ENCODE peak calls at places on chromosome 12, in four cellular contexts. One of them, this sample, is unnamed.

GRCh38 chr12:20444595-20445170 is 76.3 kb downstream of the PDE3A start:
- DNase-seq in MM.1S: no peak
- DNase-seq in endodermal cell: no peak
- DNase-seq in HFF-Myc: no peak
- DNase-seq in this sample: no peak

GRCh38 chr12:78878866-78879265 is 14.3 kb downstream of the SYT1 start:
- DNase-seq in MM.1S: no peak
- DNase-seq in endodermal cell: peak; percentile 41
- DNase-seq in HFF-Myc: no peak
- DNase-seq in this sample: no peak

GRCh38 chr12:50676761-50677160 is 87.1 kb upstream of the ATF1 start:
- DNase-seq in MM.1S: no peak
- DNase-seq in endodermal cell: no peak
- DNase-seq in HFF-Myc: no peak
- DNase-seq in this sample: no peak

GRCh38 chr12:82415402-82415801 is 57.1 kb downstream of the METTL25 start:
- DNase-seq in MM.1S: no peak
- DNase-seq in endodermal cell: no peak
- DNase-seq in HFF-Myc: no peak
- DNase-seq in this sample: peak; percentile 81

GRCh38 chr12:62813031-62813829 is 121.7 kb downstream of the PPM1H start:
- DNase-seq in MM.1S: peak; percentile 65
- DNase-seq in endodermal cell: peak; percentile 86
- DNase-seq in HFF-Myc: peak; percentile 60
- DNase-seq in this sample: no peak

GRCh38 chr12:68944296-68945076 is 11.5 kb upstream of the CPM start:
- DNase-seq in MM.1S: no peak
- DNase-seq in endodermal cell: no peak
- DNase-seq in HFF-Myc: no peak
- DNase-seq in this sample: no peak

GRCh38 chr12:9784326-9784725 is 23.6 kb upstream of the CD69 start:
- DNase-seq in MM.1S: no peak
- DNase-seq in endodermal cell: no peak
- DNase-seq in HFF-Myc: no peak
- DNase-seq in this sample: no peak

GRCh38 chr12:121224591-121224990 is 14.7 kb downstream of the P2RX4 start:
- DNase-seq in MM.1S: no peak
- DNase-seq in endodermal cell: no peak
- DNase-seq in HFF-Myc: no peak
- DNase-seq in this sample: no peak

GRCh38 chr12:10033783-10034381 is 3.4 kb downstream of the CLEC9A start:
- DNase-seq in MM.1S: peak; percentile 51
- DNase-seq in endodermal cell: no peak
- DNase-seq in HFF-Myc: peak; percentile 12
- DNase-seq in this sample: no peak

GRCh38 chr12:111451649-111452129 is 46.0 kb downstream of the SH2B3 start:
- DNase-seq in MM.1S: peak; percentile 33
- DNase-seq in endodermal cell: peak; percentile 44
- DNase-seq in HFF-Myc: no peak
- DNase-seq in this sample: no peak

GRCh38 chr12:15001733-15002471 is 29.1 kb downstream of the PDE6H start:
- DNase-seq in MM.1S: no peak
- DNase-seq in endodermal cell: peak; percentile 85
- DNase-seq in HFF-Myc: no peak
- DNase-seq in this sample: no peak

GRCh38 chr12:129701536-129702165 is 202.2 kb downstream of the TMEM132D start:
- DNase-seq in MM.1S: no peak
- DNase-seq in endodermal cell: no peak
- DNase-seq in HFF-Myc: no peak
- DNase-seq in this sample: no peak

GRCh38 chr12:122836027-122836921 is 1.0 kb downstream of the HIP1R start:
- DNase-seq in MM.1S: peak; percentile 64
- DNase-seq in endodermal cell: peak; percentile 71
- DNase-seq in HFF-Myc: no peak
- DNase-seq in this sample: no peak

GRCh38 chr12:96454396-96454795 is 35.0 kb upstream of the CFAP54 start:
- DNase-seq in MM.1S: no peak
- DNase-seq in endodermal cell: no peak
- DNase-seq in HFF-Myc: no peak
- DNase-seq in this sample: no peak

GRCh38 chr12:57110189-57111045 is 745 bp downstream of the STAT6 start:
- DNase-seq in MM.1S: peak; percentile 47
- DNase-seq in endodermal cell: peak; percentile 97
- DNase-seq in HFF-Myc: no peak
- DNase-seq in this sample: no peak

GRCh38 chr12:79689041-79689476 is 1.7 kb downstream of the PAWR start:
- DNase-seq in MM.1S: no peak
- DNase-seq in endodermal cell: no peak
- DNase-seq in HFF-Myc: no peak
- DNase-seq in this sample: no peak

GRCh38 chr12:111781085-111781658 is 14.4 kb downstream of the ALDH2 start:
- DNase-seq in MM.1S: no peak
- DNase-seq in endodermal cell: no peak
- DNase-seq in HFF-Myc: no peak
- DNase-seq in this sample: no peak

GRCh38 chr12:47755655-47756562 is 2.8 kb downstream of the RAPGEF3 start:
- DNase-seq in MM.1S: peak; percentile 87
- DNase-seq in endodermal cell: no peak
- DNase-seq in HFF-Myc: no peak
- DNase-seq in this sample: no peak

GRCh38 chr12:45388545-45388944 is 172.7 kb downstream of the ANO6 start:
- DNase-seq in MM.1S: no peak
- DNase-seq in endodermal cell: peak; percentile 75
- DNase-seq in HFF-Myc: no peak
- DNase-seq in this sample: peak; percentile 6

GRCh38 chr12:24950231-24950834 is 1.4 kb upstream of the BCAT1 start:
- DNase-seq in MM.1S: peak; percentile 91
- DNase-seq in endodermal cell: no peak
- DNase-seq in HFF-Myc: no peak
- DNase-seq in this sample: no peak

GRCh38 chr12:1915082-1915968 is 3.1 kb downstream of the CACNA2D4 start:
- DNase-seq in MM.1S: no peak
- DNase-seq in endodermal cell: peak; percentile 51
- DNase-seq in HFF-Myc: no peak
- DNase-seq in this sample: no peak

GRCh38 chr12:64383675-64384074 is 6.9 kb downstream of the C12orf56 start:
- DNase-seq in MM.1S: no peak
- DNase-seq in endodermal cell: no peak
- DNase-seq in HFF-Myc: no peak
- DNase-seq in this sample: no peak

GRCh38 chr12:117980621-117981020 is 11.8 kb upstream of the KSR2 start:
- DNase-seq in MM.1S: no peak
- DNase-seq in endodermal cell: no peak
- DNase-seq in HFF-Myc: no peak
- DNase-seq in this sample: no peak

GRCh38 chr12:79255326-79255725 is 390.8 kb downstream of the SYT1 start:
- DNase-seq in MM.1S: no peak
- DNase-seq in endodermal cell: no peak
- DNase-seq in HFF-Myc: no peak
- DNase-seq in this sample: no peak

GRCh38 chr12:125161712-125162023 is 96.4 kb downstream of the AACS start:
- DNase-seq in MM.1S: no peak
- DNase-seq in endodermal cell: no peak
- DNase-seq in HFF-Myc: no peak
- DNase-seq in this sample: no peak

GRCh38 chr12:110917961-110918360 is 2.4 kb downstream of the MYL2 start:
- DNase-seq in MM.1S: no peak
- DNase-seq in endodermal cell: no peak
- DNase-seq in HFF-Myc: no peak
- DNase-seq in this sample: no peak

GRCh38 chr12:39736406-39736805 is 116.8 kb upstream of the ABCD2 start:
- DNase-seq in MM.1S: no peak
- DNase-seq in endodermal cell: no peak
- DNase-seq in HFF-Myc: no peak
- DNase-seq in this sample: no peak

GRCh38 chr12:48957141-48958048 is at the start of gene ARF3:
- DNase-seq in MM.1S: peak; percentile 93
- DNase-seq in endodermal cell: peak; percentile 100
- DNase-seq in HFF-Myc: peak; percentile 69
- DNase-seq in this sample: peak; percentile 40
- TF ChIP-seq CTCF in MM.1S: no peak
- TF ChIP-seq CTCF in endodermal cell: peak; percentile 11
- TF ChIP-seq CTCF in HFF-Myc: no peak
- TF ChIP-seq CTCF in this sample: no peak

DNA sequence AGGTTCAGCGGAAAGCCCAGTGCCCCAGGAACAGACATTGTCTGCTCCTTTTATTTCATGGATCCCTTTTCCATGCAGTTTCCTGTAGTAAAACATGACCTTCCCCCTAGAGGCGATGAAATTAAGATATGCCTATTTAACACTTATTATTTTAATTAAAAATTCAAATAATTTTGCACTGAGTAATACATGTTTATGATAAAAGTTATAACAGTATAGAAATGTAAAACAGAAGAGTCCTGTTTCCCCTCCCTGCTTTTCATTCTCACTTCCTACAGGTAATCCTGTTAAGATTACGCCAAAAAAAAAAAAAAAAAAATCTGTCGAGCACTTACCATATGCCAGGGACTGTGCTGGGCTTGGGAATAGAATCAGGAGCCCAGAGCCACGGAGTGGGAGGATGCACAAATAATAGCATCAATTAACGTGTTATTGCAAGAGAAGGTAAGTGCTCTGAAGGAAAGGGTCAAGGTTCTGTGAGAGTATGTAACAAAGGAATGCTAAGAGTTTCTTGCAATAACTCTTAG is 830 bp upstream of the LPCAT3 start:
- DNase-seq in MM.1S: no peak
- DNase-seq in endodermal cell: no peak
- DNase-seq in HFF-Myc: no peak
- DNase-seq in this sample: no peak
- H3K4me3 ChIP-seq in MM.1S: peak overlapping the region; percentile 96
- H3K4me3 ChIP-seq in endodermal cell: peak overlapping the region; percentile 93
- H3K4me3 ChIP-seq in HFF-Myc: peak overlapping the region; percentile 82
- H3K4me3 ChIP-seq in this sample: peak overlapping the region; percentile 95

DNA sequence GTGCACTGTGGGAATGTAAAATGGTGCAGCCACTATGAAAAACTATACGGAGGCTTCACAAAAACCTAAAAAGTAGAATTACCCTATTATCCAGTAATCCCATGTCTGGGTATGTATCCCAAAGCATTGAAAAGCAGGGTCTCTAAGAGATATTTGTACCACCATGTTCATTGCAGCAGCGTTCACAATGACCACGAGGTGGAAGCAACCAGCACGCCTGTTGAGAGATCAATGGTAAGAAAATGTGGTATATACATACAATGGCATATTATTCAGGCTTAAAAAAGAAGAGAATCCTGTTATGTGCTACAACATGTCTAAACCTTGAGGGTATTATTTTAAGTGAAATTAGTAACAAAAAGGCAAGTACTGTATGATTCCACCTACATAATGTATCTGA is 910 bp upstream of the NOPCHAP1 start:
- DNase-seq in MM.1S: peak; percentile 35
- DNase-seq in endodermal cell: no peak
- DNase-seq in HFF-Myc: no peak
- DNase-seq in this sample: no peak
- TF ChIP-seq CTCF in MM.1S: peak; percentile 43
- TF ChIP-seq CTCF in endodermal cell: no peak
- TF ChIP-seq CTCF in HFF-Myc: no peak
- TF ChIP-seq CTCF in this sample: no peak

GRCh38 chr12:33267641-33268040 is 172.0 kb downstream of the SYT10 start:
- DNase-seq in MM.1S: no peak
- DNase-seq in endodermal cell: no peak
- DNase-seq in HFF-Myc: no peak
- DNase-seq in this sample: no peak

GRCh38 chr12:33265900-33266299 is 173.7 kb downstream of the SYT10 start:
- DNase-seq in MM.1S: peak; percentile 57
- DNase-seq in endodermal cell: no peak
- DNase-seq in HFF-Myc: no peak
- DNase-seq in this sample: no peak

GRCh38 chr12:33265037-33265436 is 174.6 kb downstream of the SYT10 start:
- DNase-seq in MM.1S: no peak
- DNase-seq in endodermal cell: no peak
- DNase-seq in HFF-Myc: no peak
- DNase-seq in this sample: no peak
- H3K4me3 ChIP-seq in MM.1S: no peak overlapping the region
- H3K4me3 ChIP-seq in endodermal cell: no peak overlapping the region
- H3K4me3 ChIP-seq in HFF-Myc: no peak overlapping the region
- H3K4me3 ChIP-seq in this sample: no peak overlapping the region

DNA sequence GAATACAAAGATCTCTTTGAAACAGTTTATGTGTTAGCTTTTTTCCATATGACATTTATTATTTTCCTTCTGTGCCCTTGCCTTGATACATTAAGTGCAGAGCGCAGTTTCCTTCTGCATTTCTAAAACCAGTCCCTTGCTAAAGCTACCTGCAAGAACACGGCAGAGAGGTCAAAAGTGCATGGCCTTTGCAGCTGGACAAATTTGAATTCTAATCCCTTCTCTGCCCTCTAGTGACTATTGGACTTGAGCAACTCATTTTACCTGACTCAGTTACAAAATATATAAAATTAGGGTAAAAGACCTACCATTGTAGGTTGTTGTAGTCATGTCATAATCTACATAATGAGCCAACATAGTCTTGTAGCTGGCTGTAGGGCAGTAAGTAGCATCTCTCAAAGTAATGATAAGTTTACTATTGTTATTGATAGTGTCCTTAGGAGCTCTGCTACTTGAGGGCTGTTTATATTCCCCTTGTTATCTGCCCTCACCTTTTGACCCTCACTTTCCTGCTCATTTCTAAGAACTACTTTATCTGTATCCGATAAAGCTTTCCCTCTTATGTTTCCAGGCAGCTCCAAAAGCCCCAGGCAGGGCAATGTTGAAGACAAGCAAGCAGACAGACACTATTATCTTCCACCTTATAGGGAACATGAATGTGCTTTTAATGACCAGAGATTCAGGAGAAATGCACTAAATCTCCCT is 120.0 kb upstream of the PDZRN4 start:
- DNase-seq in MM.1S: peak; percentile 20
- DNase-seq in endodermal cell: no peak
- DNase-seq in HFF-Myc: no peak
- DNase-seq in this sample: no peak
- TF ChIP-seq CTCF in MM.1S: no peak
- TF ChIP-seq CTCF in endodermal cell: no peak
- TF ChIP-seq CTCF in HFF-Myc: no peak
- TF ChIP-seq CTCF in this sample: peak; percentile 15

GRCh38 chr12:114500775-114501473 is 95.0 kb upstream of the TBX5 start:
- DNase-seq in MM.1S: no peak
- DNase-seq in endodermal cell: no peak
- DNase-seq in HFF-Myc: no peak
- DNase-seq in this sample: no peak
- H3K4me3 ChIP-seq in MM.1S: no peak overlapping the region
- H3K4me3 ChIP-seq in endodermal cell: peak overlapping the region; percentile 53
- H3K4me3 ChIP-seq in HFF-Myc: no peak overlapping the region
- H3K4me3 ChIP-seq in this sample: no peak overlapping the region

DNA sequence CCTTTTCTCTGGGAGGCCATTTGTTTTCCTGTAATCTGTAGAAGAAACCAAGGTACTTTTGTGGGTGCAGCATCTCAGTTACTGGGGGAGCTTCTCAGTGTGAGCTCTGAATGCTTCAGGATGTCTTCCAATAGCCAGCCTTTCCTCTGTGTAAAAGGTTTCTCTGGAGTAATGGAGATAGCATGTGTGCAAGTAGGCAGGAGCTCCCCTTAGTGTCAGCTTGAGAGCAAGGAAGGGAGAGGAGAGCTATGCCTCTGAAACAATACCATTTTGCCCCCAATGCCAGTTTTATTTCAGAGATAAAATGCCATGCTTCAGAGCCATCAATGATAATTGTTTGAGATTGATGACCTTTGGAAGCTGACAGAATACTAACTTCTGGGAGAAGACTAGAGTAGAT is 125.5 kb downstream of the CRADD start:
- DNase-seq in MM.1S: no peak
- DNase-seq in endodermal cell: no peak
- DNase-seq in HFF-Myc: no peak
- DNase-seq in this sample: no peak
- TF ChIP-seq CTCF in MM.1S: no peak
- TF ChIP-seq CTCF in endodermal cell: peak; percentile 53
- TF ChIP-seq CTCF in HFF-Myc: no peak
- TF ChIP-seq CTCF in this sample: peak; percentile 52

GRCh38 chr12:53974084-53975018 is at the start of gene HOTAIR:
- DNase-seq in MM.1S: no peak
- DNase-seq in endodermal cell: peak; percentile 70
- DNase-seq in HFF-Myc: no peak
- DNase-seq in this sample: no peak
- H3K4me3 ChIP-seq in MM.1S: peak within 1 kb of the TSS; percentile 46
- H3K4me3 ChIP-seq in endodermal cell: no peak within 1 kb of the TSS
- H3K4me3 ChIP-seq in HFF-Myc: peak within 1 kb of the TSS; percentile 47
- H3K4me3 ChIP-seq in this sample: peak within 1 kb of the TSS; percentile 77

This sample was measured in epithelial cell of proximal tubule.